ENCODE peak calls at places on chromosomes 2 and 18, in five cellular contexts. E, V, J, P and O are unnamed samples.

GRCh38 chr2:230234122-230234722 is 8.7 kb downstream of the SP140 start:
- DNase-seq in E (no peak), V (no peak), J (no peak), P (no peak), O (no peak)

GRCh38 chr18:24546304-24546703 is 85.9 kb downstream of the HRH4 start:
- DNase-seq in E (no peak), V (no peak), J (no peak), P (no peak), O (no peak)

GRCh38 chr2:195363496-195363895 is 293.5 kb upstream of the SLC39A10 start:
- DNase-seq in E (peak), V (no peak), J (no peak), P (no peak), O (no peak)

GRCh38 chr18:10401489-10401888 is 52.9 kb upstream of the APCDD1 start:
- DNase-seq in E (peak), V (no peak), J (no peak), P (no peak), O (no peak)

GRCh38 chr2:132430895-132431294 is 14.3 kb downstream of the GPR39 start:
- DNase-seq in E (no peak), V (no peak), J (no peak), P (no peak), O (no peak)

GRCh38 chr18:13566941-13567762 is 159.2 kb downstream of the FAM210A start:
- DNase-seq in E (peak), V (no peak), J (peak), P (no peak), O (peak)

GRCh38 chr2:59366288-59366687 is 1125.2 kb upstream of the FANCL start:
- DNase-seq in E (no peak), V (no peak), J (no peak), P (no peak), O (no peak)

GRCh38 chr2:28009732-28010131 is 119.2 kb downstream of the BABAM2 start:
- DNase-seq in E (no peak), V (no peak), J (no peak), P (no peak), O (no peak)

GRCh38 chr2:71465356-71465755 is 12.0 kb downstream of the DYSF start:
- DNase-seq in E (no peak), V (no peak), J (peak), P (no peak), O (no peak)

GRCh38 chr18:59220784-59221765 is 1.1 kb downstream of the GRP start:
- DNase-seq in E (peak), V (peak), J (peak), P (no peak), O (no peak)

GRCh38 chr2:217835931-217836881 is 166.6 kb downstream of the TNS1 start:
- DNase-seq in E (peak), V (no peak), J (peak), P (no peak), O (no peak)

GRCh38 chr2:174078275-174078674 is 113.1 kb upstream of the SP3 start:
- DNase-seq in E (peak), V (no peak), J (no peak), P (no peak), O (peak)

GRCh38 chr18:61676763-61677434 is 215.9 kb downstream of the RNF152 start:
- DNase-seq in E (peak), V (no peak), J (no peak), P (no peak), O (no peak)

GRCh38 chr2:74957886-74958276 is 562 bp upstream of the POLE4 start:
- DNase-seq in E (no peak), V (no peak), J (no peak), P (no peak), O (no peak)

GRCh38 chr2:96816836-96817702 is 1.0 kb downstream of the CNNM3 start:
- DNase-seq in E (peak), V (peak), J (no peak), P (no peak), O (no peak)

GRCh38 chr2:27049422-27050280 is 1.8 kb upstream of the AGBL5 start:
- DNase-seq in E (no peak), V (no peak), J (no peak), P (peak), O (no peak)